ENCODE peak calls at places on chromosomes 1 and 21, in five cellular contexts. V is WTC11, Q is K562, I is H1, H is GM12878. C is an unnamed sample.

GRCh38 chr21:37001446-37001845 is 5.1 kb upstream of the RIPPLY3 start:
- DNase-seq in V (no peak), H (no peak), I (no peak), Q (no peak), C (no peak)

GRCh38 chr1:181604482-181604881 is 121.2 kb downstream of the CACNA1E start:
- DNase-seq in I (no peak), Q (no peak), V (no peak), H (no peak), C (no peak)

GRCh38 chr1:208820600-208821232 is 576.5 kb upstream of the PLXNA2 start:
- DNase-seq in I (no peak), V (no peak), H (no peak), Q (no peak), C (no peak)

GRCh38 chr1:32786856-32787255 is 30.3 kb downstream of the YARS1 start:
- DNase-seq in V (no peak), Q (no peak), I (no peak), H (no peak), C (peak)

GRCh38 chr1:18948913-18949688 is 7.4 kb downstream of the IFFO2 start:
- DNase-seq in V (no peak), Q (no peak), H (no peak), I (no peak), C (peak)

GRCh38 chr1:227779021-227779441 is 36.4 kb upstream of the PRSS38 start:
- DNase-seq in H (no peak), I (no peak), V (peak), Q (no peak), C (no peak)

GRCh38 chr21:40516336-40516735 is 330.6 kb downstream of the DSCAM start:
- DNase-seq in H (no peak), Q (no peak), I (no peak), V (peak), C (no peak)

GRCh38 chr1:40606978-40607377 is 58.5 kb downstream of the RIMS3 start:
- DNase-seq in I (no peak), V (no peak), H (no peak), Q (no peak), C (no peak)

DNA sequence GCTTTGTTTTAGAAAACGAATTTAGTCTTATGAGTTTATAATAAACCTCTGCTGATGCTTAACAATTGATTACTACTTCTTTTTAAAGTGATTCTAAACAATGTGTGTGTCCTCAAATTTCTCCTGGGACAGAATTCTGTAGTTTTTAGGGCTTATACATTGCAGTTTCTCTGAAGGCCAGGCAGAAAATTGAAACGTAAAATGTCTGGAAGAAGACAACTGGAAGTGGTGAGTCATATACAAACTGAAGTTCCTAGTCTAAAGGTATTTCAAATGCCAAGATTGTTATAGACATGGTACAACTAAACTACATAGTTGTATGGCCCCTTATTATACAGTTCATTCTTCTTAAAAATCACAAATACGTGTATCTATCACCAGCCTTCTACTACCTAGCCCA is 30.5 kb upstream of the RC3H1 start:
- DNase-seq in V (no peak), H (no peak), I (no peak), Q (no peak), C (no peak)
- TF ChIP-seq ATF2 in V (no peak), H (no peak), I (no peak), Q (no peak), C (no peak)

GRCh38 chr21:45822429-45823099 is 159.0 kb upstream of the COL6A1 start:
- DNase-seq in V (no peak), Q (no peak), H (no peak), I (no peak), C (no peak)
- TF ChIP-seq ATF2 in V (no peak), Q (no peak), H (no peak), I (no peak), C (no peak)

DNA sequence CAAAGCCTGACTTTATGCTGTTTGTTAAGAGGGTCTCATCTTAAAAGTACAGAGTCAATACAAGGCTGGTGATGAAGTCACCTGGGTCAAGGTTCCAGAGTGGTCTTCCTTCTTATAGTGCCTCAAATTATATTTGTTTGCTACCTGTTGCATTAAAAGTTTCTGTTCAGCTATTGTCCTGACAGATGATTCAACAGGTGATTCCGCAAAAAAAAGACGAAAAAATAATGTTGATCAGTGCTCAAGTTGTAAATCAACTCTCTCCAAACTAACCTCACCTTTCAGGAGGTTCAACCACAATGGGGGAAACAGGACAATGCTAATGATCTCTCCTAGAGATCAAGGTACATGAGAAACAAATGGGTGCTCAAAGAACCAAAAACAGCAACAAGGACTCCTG is 35.7 kb downstream of the HSF2BP start:
- DNase-seq in H (no peak), Q (no peak), I (no peak), V (no peak), C (no peak)
- TF ChIP-seq ATF2 in H (no peak), Q (no peak), I (no peak), V (no peak), C (no peak)

GRCh38 chr1:201842472-201843020 is 13.6 kb downstream of the IPO9 start:
- DNase-seq in I (no peak), Q (no peak), V (no peak), H (no peak), C (peak)

GRCh38 chr1:201849372-201850052 is 20.6 kb downstream of the IPO9 start:
- DNase-seq in V (no peak), Q (no peak), H (no peak), I (no peak), C (no peak)

GRCh38 chr1:201847150-201847549 is 18.2 kb downstream of the IPO9 start:
- DNase-seq in I (no peak), Q (no peak), V (no peak), H (no peak), C (no peak)

GRCh38 chr1:201848230-201848629 is 19.3 kb downstream of the IPO9 start:
- DNase-seq in I (no peak), Q (no peak), V (no peak), H (no peak), C (no peak)

GRCh38 chr1:201845331-201846083 is 16.6 kb downstream of the IPO9 start:
- DNase-seq in V (no peak), I (no peak), Q (no peak), H (no peak), C (no peak)
- TF ChIP-seq ATF2 in V (no peak), I (no peak), Q (no peak), H (no peak), C (no peak)

DNA sequence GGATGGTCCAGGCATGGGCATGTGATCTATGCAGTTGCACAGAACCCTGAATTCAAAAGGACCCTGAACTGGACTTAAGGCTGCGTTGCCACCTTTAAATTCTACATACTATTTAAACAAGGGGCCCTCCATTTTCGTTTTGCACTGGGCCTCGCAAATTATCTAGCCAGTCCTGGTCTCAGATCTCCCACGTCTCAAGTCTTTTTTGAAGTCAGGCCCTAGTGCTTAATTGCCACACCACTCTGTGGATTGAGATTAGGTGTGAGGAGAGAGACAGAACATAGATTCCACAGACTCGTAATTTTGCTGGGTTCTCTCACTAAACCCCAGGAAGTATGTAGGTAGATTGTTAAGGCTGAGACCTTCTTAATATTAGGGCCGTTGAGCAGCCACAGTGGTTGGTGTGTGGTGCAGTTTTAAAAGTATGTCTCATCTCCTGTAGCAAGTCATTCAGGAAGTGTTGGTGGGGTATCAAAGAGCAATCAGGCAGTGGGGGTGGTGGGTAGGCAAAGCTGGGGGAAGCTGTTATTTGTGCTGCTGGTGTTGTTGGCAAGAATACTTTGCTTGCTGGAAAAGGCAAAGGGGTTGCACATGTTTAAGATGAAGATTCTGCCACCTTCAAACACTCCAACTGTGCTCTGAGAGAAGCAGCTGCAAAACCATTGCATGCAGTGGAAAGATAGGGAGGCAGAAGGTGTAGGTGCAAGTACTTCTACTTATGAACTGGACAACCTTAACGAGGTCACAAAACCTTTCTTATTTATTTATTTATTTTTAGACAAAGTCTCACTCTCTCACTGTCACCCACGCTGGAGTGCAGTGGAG is 11.2 kb downstream of the CD84 start:
- DNase-seq in H (no peak), I (no peak), Q (no peak), V (no peak), C (no peak)
- TF ChIP-seq ATF2 in H (peak), I (no peak), Q (no peak), V (no peak), C (no peak)

GRCh38 chr1:10489291-10490055 is 14.7 kb downstream of the PEX14 start:
- DNase-seq in Q (no peak), H (no peak), I (no peak), V (no peak), C (no peak)
- TF ChIP-seq ATF2 in Q (no peak), H (no peak), I (no peak), V (no peak), C (no peak)

GRCh38 chr1:57411262-57411661 is 12.6 kb downstream of the DAB1 start:
- DNase-seq in I (no peak), H (no peak), V (no peak), Q (no peak), C (no peak)
- TF ChIP-seq ATF2 in I (no peak), H (no peak), V (no peak), Q (no peak), C (no peak)

GRCh38 chr1:170030212-170030611 is 44.3 kb downstream of the KIFAP3 start:
- DNase-seq in Q (no peak), I (no peak), H (no peak), V (no peak), C (no peak)
- TF ChIP-seq ATF2 in Q (no peak), I (no peak), H (no peak), V (no peak), C (no peak)

GRCh38 chr1:13483946-13484345 is 29.9 kb downstream of the LRRC38 start:
- DNase-seq in H (no peak), Q (no peak), V (no peak), I (no peak), C (no peak)
- TF ChIP-seq ATF2 in H (no peak), Q (no peak), V (no peak), I (no peak), C (no peak)

GRCh38 chr1:143748906-143749305 is 222.9 kb downstream of the FAM72C start:
- DNase-seq in Q (no peak), H (no peak), V (no peak), I (no peak), C (no peak)
- TF ChIP-seq ATF2 in Q (no peak), H (no peak), V (no peak), I (no peak), C (no peak)

C was measured in HepG2.